ENCODE peak calls at places on chromosomes 4 and X, in nine cellular contexts. G is small intestine; Q is prostate gland; J is ovary; V is GM23248; O is aorta; E is mammary epithelial cell; A is naive thymus-derived CD4-positive, alpha-beta T cell; Y is psoas muscle. R is an unnamed sample.

GRCh38 chr4:14379148-14379547 is 623.1 kb upstream of the CPEB2 start:
- DNase-seq in G (no peak), Q (no peak), J (no peak), V (peak; percentile 4), O (no peak), E (peak; percentile 18), A (no peak), Y (no peak), R (no peak)

GRCh38 chrX:45515262-45516215 is 314.9 kb upstream of the DIPK2B start:
- DNase-seq in G (peak; percentile 35), Q (peak; percentile 58), J (peak; percentile 54), V (peak; percentile 94), O (peak; percentile 82), E (peak; percentile 98), A (peak; percentile 16), Y (peak; percentile 81), R (peak; percentile 81)

GRCh38 chr4:36088542-36088941 is 155.8 kb downstream of the ARAP2 start:
- DNase-seq in G (no peak), Q (peak; percentile 10), J (no peak), V (no peak), O (no peak), E (no peak), A (no peak), Y (no peak), R (no peak)

GRCh38 chr4:38935391-38936073 is 67.9 kb downstream of the FAM114A1 start:
- DNase-seq in G (no peak), Q (no peak), J (no peak), V (no peak), O (no peak), E (no peak), A (no peak), Y (no peak), R (no peak)

GRCh38 chr4:66357316-66357715 is 687.0 kb upstream of the EPHA5 start:
- DNase-seq in G (no peak), Q (no peak), J (no peak), V (no peak), O (no peak), E (peak; percentile 0), A (no peak), Y (no peak), R (no peak)

GRCh38 chr4:163679189-163679588 is 184.7 kb downstream of the TMA16 start:
- DNase-seq in G (peak; percentile 4), Q (no peak), J (no peak), V (peak; percentile 15), O (no peak), E (no peak), A (no peak), Y (no peak), R (no peak)

GRCh38 chr4:112289407-112290253 is 3.9 kb upstream of the TIFA start:
- DNase-seq in G (no peak), Q (no peak), J (no peak), V (no peak), O (no peak), E (no peak), A (no peak), Y (no peak), R (no peak)

GRCh38 chr4:75370582-75370981 is 143.6 kb downstream of the RCHY1 start:
- DNase-seq in G (no peak), Q (no peak), J (no peak), V (no peak), O (no peak), E (no peak), A (no peak), Y (no peak), R (no peak)

GRCh38 chr4:177047070-177047850 is 254.5 kb upstream of the VEGFC start:
- DNase-seq in G (peak; percentile 59), Q (peak; percentile 18), J (peak; percentile 50), V (peak; percentile 87), O (peak; percentile 58), E (peak; percentile 49), A (peak; percentile 30), Y (peak; percentile 59), R (peak; percentile 54)

GRCh38 chr4:25310066-25310824 is 2.3 kb upstream of the ZCCHC4 start:
- DNase-seq in G (no peak), Q (no peak), J (no peak), V (no peak), O (no peak), E (no peak), A (no peak), Y (no peak), R (no peak)

GRCh38 chr4:175784986-175785525 is 27.0 kb downstream of the GPM6A start:
- DNase-seq in G (no peak), Q (no peak), J (no peak), V (no peak), O (no peak), E (no peak), A (no peak), Y (no peak), R (no peak)

GRCh38 chrX:298993-299392 is 17.8 kb downstream of the PLCXD1 start:
- DNase-seq in G (no peak), Q (no peak), J (peak; percentile 22), V (no peak), O (peak; percentile 46), E (no peak), A (no peak), Y (no peak), R (no peak)

GRCh38 chr4:147340547-147341225 is 140.2 kb upstream of the EDNRA start:
- DNase-seq in G (no peak), Q (no peak), J (no peak), V (peak; percentile 48), O (no peak), E (peak; percentile 39), A (no peak), Y (no peak), R (no peak)

GRCh38 chr4:120977435-120977997 is 55.0 kb upstream of the PRDM5 start:
- DNase-seq in G (peak; percentile 16), Q (no peak), J (no peak), V (peak; percentile 78), O (no peak), E (peak; percentile 47), A (peak; percentile 23), Y (no peak), R (peak; percentile 27)

GRCh38 chr4:14841801-14842748 is 160.2 kb upstream of the CPEB2 start:
- DNase-seq in G (no peak), Q (no peak), J (no peak), V (peak; percentile 25), O (peak; percentile 73), E (peak; percentile 31), A (no peak), Y (peak; percentile 72), R (no peak)

DNA sequence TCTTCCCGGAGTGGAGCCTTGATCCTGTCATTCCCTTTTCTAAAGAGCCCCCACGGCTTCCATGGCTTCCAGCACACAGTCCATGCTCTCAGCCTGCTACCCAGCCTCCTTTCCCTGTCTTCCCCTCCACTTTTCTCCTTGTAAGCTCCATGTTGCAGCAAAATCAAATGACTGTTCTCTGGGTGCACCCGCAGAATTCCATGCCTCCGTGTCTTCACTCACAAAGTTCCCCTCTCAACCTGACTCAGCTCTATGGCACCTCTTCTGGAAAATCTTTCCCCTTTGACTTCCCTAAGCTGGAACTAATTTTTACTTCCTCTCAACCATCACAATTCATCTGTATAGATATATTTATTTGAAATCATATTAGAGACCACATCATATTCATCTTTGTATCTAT is 3.5 kb downstream of the SETD7 start:
- DNase-seq in G (no peak), Q (no peak), J (no peak), V (peak; percentile 85), O (no peak), E (no peak), A (no peak), Y (no peak), R (no peak)
- H3K27ac ChIP-seq in G (no peak overlapping the region), Q (peak overlapping the region; percentile 98), J (peak overlapping the region; percentile 38), V (peak overlapping the region; percentile 76), O (peak overlapping the region; percentile 37), E (no peak overlapping the region), A (no peak overlapping the region), Y (peak overlapping the region; percentile 99), R (peak overlapping the region; percentile 99)

DNA sequence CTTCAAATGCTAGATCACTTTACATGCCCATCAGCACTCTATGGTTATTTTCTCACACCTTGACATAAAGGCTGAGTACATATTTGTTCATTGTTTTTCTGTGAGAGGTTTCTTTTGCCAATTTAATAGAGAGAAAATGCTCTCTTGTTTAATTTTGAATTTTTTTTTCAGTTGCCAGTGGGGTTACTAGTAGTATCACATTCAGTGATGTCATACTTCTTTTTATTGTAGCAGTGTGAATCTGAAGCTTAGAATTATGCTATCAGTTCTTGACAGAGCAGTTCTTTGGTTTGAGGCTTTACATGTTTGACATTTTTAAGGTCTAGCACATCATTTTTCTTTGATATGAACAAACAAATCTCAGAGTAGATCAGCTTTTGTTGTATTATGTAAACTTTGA is 185.4 kb downstream of the NWD2 start:
- DNase-seq in G (no peak), Q (no peak), J (no peak), V (no peak), O (no peak), E (no peak), A (no peak), Y (no peak), R (no peak)
- H3K9me3 ChIP-seq in G (no peaks in the 10 kb centered on the region), Q (no peaks in the 10 kb centered on the region), J (no peaks in the 10 kb centered on the region), V (no peaks in the 10 kb centered on the region), O (no peaks in the 10 kb centered on the region), E (no peaks in the 10 kb centered on the region), A (no peaks in the 10 kb centered on the region), Y (no peaks in the 10 kb centered on the region), R (no peaks in the 10 kb centered on the region)

DNA sequence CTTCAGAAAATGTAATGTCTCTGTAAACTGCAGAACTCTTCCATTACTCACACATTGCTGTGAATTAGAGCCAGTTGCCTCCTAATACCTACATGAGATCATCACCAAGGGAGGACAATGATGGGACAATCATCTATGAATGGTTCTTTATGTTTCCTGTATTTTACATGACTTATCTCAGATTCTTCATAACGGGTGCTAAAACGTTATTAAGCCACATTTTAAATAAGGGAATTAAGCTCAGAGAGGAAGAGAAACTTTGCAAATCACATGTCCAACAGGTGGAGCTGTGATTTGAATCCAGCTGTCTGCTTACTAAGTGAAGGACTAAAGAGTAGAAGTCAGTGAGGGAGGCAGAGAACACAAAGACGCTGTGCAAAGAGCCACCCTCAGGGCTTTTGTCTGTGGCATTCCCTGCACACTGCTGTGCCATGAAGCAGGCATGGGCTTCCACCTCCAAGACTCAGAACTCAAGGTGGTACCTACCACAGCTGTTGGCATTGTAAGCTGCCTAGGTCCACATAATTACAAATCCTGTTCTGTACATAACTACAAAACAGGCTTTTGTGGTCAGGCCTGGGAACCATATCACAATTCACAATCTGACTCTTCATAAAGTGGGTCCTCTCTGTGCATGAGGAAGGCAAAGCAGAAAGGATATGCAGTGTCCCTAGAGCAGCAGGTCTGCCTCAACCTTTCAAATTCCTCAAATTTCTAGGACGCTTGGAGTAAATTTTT is 12.8 kb downstream of the TBC1D9 start:
- DNase-seq in G (peak; percentile 44), Q (no peak), J (no peak), V (peak; percentile 79), O (no peak), E (peak; percentile 62), A (no peak), Y (no peak), R (no peak)
- H3K4me3 ChIP-seq in G (no peak overlapping the region), Q (no peak overlapping the region), J (no peak overlapping the region), V (no peak overlapping the region), O (no peak overlapping the region), E (no peak overlapping the region), A (no peak overlapping the region), Y (no peak overlapping the region), R (no peak overlapping the region)

DNA sequence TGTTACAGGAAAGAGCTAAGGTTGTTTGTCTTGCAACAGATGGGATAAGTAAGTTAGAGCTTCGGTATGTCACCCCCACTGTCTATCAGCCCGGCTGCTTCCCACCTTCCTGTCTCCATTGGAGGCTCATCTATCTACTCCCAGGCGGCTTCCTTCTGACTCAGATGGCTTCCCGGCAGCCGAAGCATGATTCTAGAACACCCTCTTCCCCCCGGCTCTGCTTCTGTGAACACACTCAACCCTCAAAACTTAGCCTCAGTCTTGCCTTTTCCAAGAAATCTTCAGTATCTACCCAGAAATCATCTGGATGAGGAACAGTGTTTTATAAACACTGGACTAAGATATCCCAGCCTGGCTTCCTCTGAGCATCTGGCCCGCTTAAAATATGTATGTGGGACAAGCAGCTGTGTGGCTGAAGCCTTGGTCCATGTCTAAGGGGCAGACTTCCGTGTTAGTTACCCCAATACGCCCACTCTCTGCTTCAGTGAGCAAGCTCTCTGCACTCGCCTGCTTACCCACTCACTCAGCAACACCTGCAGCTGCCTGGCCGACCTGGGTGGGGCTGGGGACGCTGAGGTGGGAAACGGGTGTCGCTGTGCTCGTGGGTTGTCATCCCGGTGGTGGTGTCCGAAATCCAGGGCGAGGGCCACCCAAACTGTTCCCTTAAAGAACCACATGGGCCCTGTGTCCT is 12.0 kb upstream of the SLC2A9 start:
- DNase-seq in G (no peak), Q (no peak), J (no peak), V (peak; percentile 91), O (no peak), E (no peak), A (no peak), Y (peak; percentile 65), R (peak; percentile 49)
- H3K27ac ChIP-seq in G (no peak overlapping the region), Q (peak overlapping the region; percentile 17), J (no peak overlapping the region), V (peak overlapping the region; percentile 84), O (no peak overlapping the region), E (peak overlapping the region; percentile 28), A (no peak overlapping the region), Y (peak overlapping the region; percentile 78), R (peak overlapping the region; percentile 31)